ENCODE peak calls at places on chromosomes 2 and 18, in eight cellular contexts. A is EL, Z is WTC11, D is neural progenitor cell, R is iPS-NIHi11, K is RWPE1, Y is adipocyte, I is cardiac muscle cell. W is an unnamed sample.

GRCh38 chr2:214233164-214233563 is 177.7 kb upstream of the VWC2L start:
- DNase-seq in Z (no peak), Y (no peak), R (no peak), K (no peak), I (no peak), D (no peak), A (no peak), W (no peak)

GRCh38 chr2:167706800-167707199 is 540.6 kb downstream of the STK39 start:
- DNase-seq in D (no peak), K (no peak), A (no peak), I (peak), Z (no peak), Y (peak), R (no peak), W (no peak)

GRCh38 chr2:57516740-57517340 is 529.8 kb upstream of the VRK2 start:
- DNase-seq in I (peak), Y (peak), Z (no peak), D (peak), K (peak), A (peak), R (peak), W (no peak)

GRCh38 chr2:101617188-101617587 is 80.3 kb upstream of the MAP4K4 start:
- DNase-seq in A (peak), I (peak), Z (no peak), K (no peak), R (no peak), D (no peak), Y (peak), W (no peak)

GRCh38 chr2:211439011-211439410 is 882.6 kb downstream of the CPS1 start:
- DNase-seq in D (no peak), I (no peak), A (no peak), K (no peak), R (no peak), Y (peak), Z (no peak), W (no peak)

GRCh38 chr2:209960676-209961630 is 41.5 kb upstream of the RPE start:
- DNase-seq in A (peak), I (peak), R (peak), K (peak), D (peak), Z (peak), Y (peak), W (no peak)

GRCh38 chr18:26804474-26804873 is 61.0 kb downstream of the AQP4 start:
- DNase-seq in I (no peak), A (no peak), Y (no peak), D (peak), K (no peak), R (peak), Z (peak), W (no peak)

GRCh38 chr2:221353191-221353590 is 218.9 kb downstream of the EPHA4 start:
- DNase-seq in Z (no peak), I (no peak), R (no peak), K (no peak), Y (no peak), A (no peak), D (no peak), W (no peak)

GRCh38 chr2:88091943-88092342 is 24.3 kb downstream of the SMYD1 start:
- DNase-seq in K (no peak), A (no peak), D (no peak), R (no peak), I (no peak), Z (no peak), Y (no peak), W (no peak)

GRCh38 chr2:109304248-109304647 is 175.2 kb downstream of the SH3RF3 start:
- DNase-seq in I (no peak), K (no peak), Y (no peak), A (no peak), Z (no peak), R (no peak), D (no peak), W (no peak)

GRCh38 chr2:134146620-134147019 is 107.3 kb upstream of the MGAT5 start:
- DNase-seq in Z (no peak), K (no peak), A (peak), R (no peak), D (no peak), I (no peak), Y (peak), W (no peak)

GRCh38 chr2:200003444-200003843 is 48.1 kb downstream of the MAIP1 start:
- DNase-seq in I (peak), A (peak), D (peak), R (no peak), K (no peak), Y (no peak), Z (no peak), W (no peak)

GRCh38 chr2:1829831-1830230 is 85.5 kb upstream of the PXDN start:
- DNase-seq in K (no peak), Y (no peak), R (no peak), A (no peak), I (no peak), D (no peak), Z (no peak), W (no peak)

GRCh38 chr2:222703866-222704265 is 32.4 kb downstream of the MOGAT1 start:
- DNase-seq in A (peak), R (no peak), D (no peak), I (peak), Y (peak), Z (no peak), K (no peak), W (no peak)

W was measured in Right ventricle myocardium inferior.